ENCODE peak calls at places on chromosomes 3 and 15, in nine cellular contexts. Y is activated B cell treated with CpG ODN at 0.5 μM for 24 hours, E is upper lobe of right lung, B is esophagus squamous epithelium, Q is GM20000, X is keratinocyte, U is choroid plexus epithelial cell, O is body of pancreas, N is progenitor cell of endocrine pancreas. Z is an unnamed sample.

GRCh38 chr15:49831206-49831965 is 210.5 kb downstream of the DTWD1 start:
- DNase-seq in Y (no peak), E (no peak), B (no peak), Q (no peak), X (no peak), U (peak), O (peak), N (no peak), Z (no peak)

GRCh38 chr3:60303160-60303559 is 948.1 kb downstream of the FHIT start:
- DNase-seq in Y (no peak), E (no peak), B (no peak), Q (no peak), X (no peak), U (peak), O (no peak), N (no peak), Z (no peak)

GRCh38 chr15:92655178-92655995 is at the start of gene FAM174B:
- DNase-seq in Y (no peak), E (peak), B (no peak), Q (peak), X (no peak), U (no peak), O (peak), N (peak), Z (peak)

GRCh38 chr15:98727115-98728040 is 79.0 kb downstream of the IGF1R start:
- DNase-seq in Y (no peak), E (peak), B (no peak), Q (no peak), X (peak), U (peak), O (peak), N (peak), Z (no peak)

GRCh38 chr3:169026543-169027181 is 636.9 kb downstream of the MECOM start:
- DNase-seq in Y (no peak), E (no peak), B (no peak), Q (no peak), X (peak), U (peak), O (no peak), N (no peak), Z (no peak)

GRCh38 chr15:70559223-70559823 is 204.0 kb downstream of the UACA start:
- DNase-seq in Y (no peak), E (no peak), B (peak), Q (no peak), X (no peak), U (peak), O (peak), N (no peak), Z (peak)

GRCh38 chr15:37395100-37395468 is 294.7 kb upstream of the MEIS2 start:
- DNase-seq in Y (no peak), E (no peak), B (no peak), Q (no peak), X (no peak), U (no peak), O (no peak), N (no peak), Z (no peak)

GRCh38 chr3:39433642-39434041 is 27.1 kb downstream of the RPSA start:
- DNase-seq in Y (no peak), E (no peak), B (no peak), Q (no peak), X (no peak), U (peak), O (no peak), N (no peak), Z (no peak)

GRCh38 chr3:49689046-49689886 is at the start of the genes MST1 and RNF123:
- DNase-seq in Y (peak), E (peak), B (no peak), Q (peak), X (no peak), U (peak), O (peak), N (peak), Z (peak)

GRCh38 chr15:92714071-92714456 is 58.5 kb upstream of the FAM174B start:
- DNase-seq in Y (no peak), E (peak), B (no peak), Q (no peak), X (peak), U (peak), O (peak), N (no peak), Z (no peak)

GRCh38 chr3:117439812-117440211 is 730.2 kb downstream of the TUSC7 start:
- DNase-seq in Y (no peak), E (no peak), B (no peak), Q (no peak), X (no peak), U (peak), O (peak), N (no peak), Z (no peak)

GRCh38 chr15:83205725-83206324 is 1.8 kb downstream of the HDGFL3 start:
- DNase-seq in Y (no peak), E (no peak), B (no peak), Q (no peak), X (no peak), U (peak), O (no peak), N (no peak), Z (peak)

GRCh38 chr15:64931381-64931780 is 19.7 kb downstream of the ANKDD1A start:
- DNase-seq in Y (no peak), E (no peak), B (no peak), Q (no peak), X (no peak), U (no peak), O (no peak), N (no peak), Z (no peak)

GRCh38 chr3:39101022-39101689 is 6.3 kb downstream of the GORASP1 start:
- DNase-seq in Y (no peak), E (no peak), B (no peak), Q (peak), X (no peak), U (peak), O (peak), N (no peak), Z (peak)

GRCh38 chr3:117910820-117911524 is 1123.7 kb downstream of the IGSF11 start:
- DNase-seq in Y (no peak), E (no peak), B (no peak), Q (no peak), X (no peak), U (peak), O (peak), N (no peak), Z (no peak)

GRCh38 chr15:77034620-77035467 is 36.1 kb downstream of the TSPAN3 start:
- DNase-seq in Y (peak), E (peak), B (no peak), Q (peak), X (no peak), U (peak), O (peak), N (peak), Z (peak)
- TF ChIP-seq CTCF in Y (no peak), E (peak), B (peak), Q (peak), X (peak), U (peak), O (no peak), N (peak), Z (peak)

DNA sequence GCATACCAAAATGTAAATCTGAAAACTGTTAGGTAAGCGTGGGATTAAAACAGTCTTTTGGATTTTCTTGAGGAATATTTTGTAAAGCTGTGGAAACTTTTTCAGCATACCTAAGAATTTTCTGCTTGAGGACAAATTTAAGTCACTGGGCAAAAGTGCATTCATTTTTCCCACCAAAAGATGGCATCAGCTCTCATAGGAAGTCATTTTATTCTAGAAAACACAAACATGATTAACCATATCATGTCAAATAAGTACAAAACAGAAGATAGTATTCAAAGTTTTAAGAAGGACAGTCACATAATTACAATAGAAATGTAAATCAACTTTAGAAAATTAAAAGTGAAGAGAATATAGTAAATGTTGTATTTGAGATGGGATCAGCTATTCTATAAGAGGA is 63.5 kb downstream of the SLC49A4 start:
- DNase-seq in Y (no peak), E (no peak), B (no peak), Q (no peak), X (no peak), U (peak), O (no peak), N (no peak), Z (peak)
- TF ChIP-seq CTCF in Y (no peak), E (peak), B (no peak), Q (no peak), X (peak), U (peak), O (no peak), N (peak), Z (peak)

GRCh38 chr3:85801955-85802354 is 843.2 kb downstream of the CADM2 start:
- DNase-seq in Y (no peak), E (no peak), B (no peak), Q (no peak), X (no peak), U (peak), O (peak), N (no peak), Z (no peak)
- TF ChIP-seq CTCF in Y (no peak), E (peak), B (no peak), Q (no peak), X (no peak), U (peak), O (peak), N (peak), Z (peak)

GRCh38 chr3:65181397-65181871 is 493.6 kb upstream of the ADAMTS9 start:
- DNase-seq in Y (no peak), E (no peak), B (no peak), Q (no peak), X (no peak), U (no peak), O (peak), N (no peak), Z (no peak)

GRCh38 chr3:65182085-65182484 is 494.3 kb upstream of the ADAMTS9 start:
- DNase-seq in Y (no peak), E (no peak), B (no peak), Q (no peak), X (no peak), U (no peak), O (no peak), N (no peak), Z (no peak)

GRCh38 chr3:65182682-65183081 is 494.9 kb upstream of the ADAMTS9 start:
- DNase-seq in Y (no peak), E (no peak), B (no peak), Q (no peak), X (no peak), U (no peak), O (no peak), N (no peak), Z (no peak)

GRCh38 chr3:65190111-65190510 is 502.3 kb upstream of the ADAMTS9 start:
- DNase-seq in Y (no peak), E (no peak), B (no peak), Q (no peak), X (no peak), U (peak), O (no peak), N (no peak), Z (no peak)

GRCh38 chr3:65186268-65186667 is 498.5 kb upstream of the ADAMTS9 start:
- DNase-seq in Y (no peak), E (no peak), B (no peak), Q (no peak), X (no peak), U (no peak), O (no peak), N (no peak), Z (no peak)
- TF ChIP-seq CTCF in Y (no peak), E (no peak), B (no peak), Q (no peak), X (no peak), U (no peak), O (no peak), N (no peak), Z (no peak)

DNA sequence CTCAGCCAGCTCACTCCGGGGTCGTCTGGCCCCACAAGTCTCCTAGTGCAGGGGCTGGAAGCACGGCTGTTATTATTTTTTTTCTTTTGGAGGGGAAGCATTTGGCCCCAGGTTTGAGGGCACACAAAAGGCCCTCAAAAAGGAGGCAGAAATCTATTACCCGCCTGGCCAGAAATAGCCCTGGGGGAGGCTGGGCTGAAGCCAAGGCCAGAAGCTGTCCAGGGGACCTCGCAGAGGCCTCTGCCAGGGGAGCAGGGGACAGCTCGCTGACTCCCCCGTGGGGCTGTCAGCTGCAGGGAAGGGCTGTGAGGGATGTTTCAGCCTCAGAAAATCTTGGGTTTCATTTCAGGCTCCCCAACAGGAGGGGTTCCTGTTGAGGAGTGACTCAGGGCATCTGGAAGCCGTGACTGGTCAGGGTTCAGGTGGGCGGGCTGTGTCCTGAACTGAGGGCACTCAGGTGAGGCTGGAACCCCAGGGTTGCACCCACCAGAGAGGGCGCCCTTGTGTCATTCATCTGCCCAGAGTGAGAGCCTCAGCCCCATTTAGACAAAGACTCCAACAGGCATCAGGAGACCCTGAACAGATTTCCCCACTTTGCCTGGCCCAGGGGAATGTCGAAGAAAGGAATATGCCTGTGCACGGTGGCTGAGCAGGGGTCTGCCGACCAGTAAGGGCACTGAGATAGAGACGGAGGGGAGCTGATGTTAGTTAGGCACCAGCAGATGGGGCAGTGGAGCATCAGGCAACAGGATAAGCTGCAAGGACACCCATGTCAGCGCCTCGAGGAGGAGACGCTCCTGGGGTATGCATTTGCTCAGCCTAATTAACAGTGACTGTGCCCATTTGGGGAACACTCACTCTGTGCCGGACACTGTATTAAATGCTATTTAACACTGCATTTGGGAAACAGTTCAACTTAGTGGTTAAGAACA is 43.5 kb upstream of the SLC6A11 start:
- DNase-seq in Y (no peak), E (no peak), B (no peak), Q (no peak), X (peak), U (peak), O (no peak), N (no peak), Z (peak)
- TF ChIP-seq CTCF in Y (no peak), E (no peak), B (peak), Q (no peak), X (peak), U (peak), O (no peak), N (no peak), Z (peak)

Z was measured in GM12865.